ENCODE peak calls at places on chromosome 22, in ten cellular contexts. V, X, Q, S, R, P, B, I, T and N are unnamed samples. For H3K9me3, the result is how much of the 10 kb centered on the place peaks cover.

GRCh38 chr22:19195796-19196731 is 17.5 kb upstream of the SLC25A1 start:
- DNase-seq in Q (no peak), R (no peak), P (no peak), V (no peak), B (no peak), I (peak), S (no peak), T (no peak), X (no peak), N (no peak)

GRCh38 chr22:44330188-44330726 is 17.5 kb upstream of the SHISAL1 start:
- DNase-seq in X (no peak), R (no peak), B (no peak), I (no peak), Q (no peak), V (no peak), P (no peak), S (no peak), T (no peak), N (no peak)

GRCh38 chr22:24141586-24141985 is 39.7 kb upstream of the SUSD2 start:
- DNase-seq in Q (no peak), R (no peak), P (no peak), B (peak), S (no peak), V (no peak), I (no peak), T (no peak), X (peak), N (peak)

GRCh38 chr22:25759825-25760231 is 17.8 kb downstream of the MYO18B start:
- DNase-seq in X (no peak), T (no peak), V (no peak), R (peak), I (no peak), P (peak), S (peak), B (peak), Q (no peak), N (peak)

GRCh38 chr22:23133922-23134321 is 7.9 kb downstream of the RSPH14 start:
- DNase-seq in Q (no peak), P (no peak), S (no peak), B (no peak), X (no peak), V (no peak), T (no peak), R (no peak), I (no peak), N (no peak)

GRCh38 chr22:29325785-29326315 is 10.4 kb upstream of the RASL10A start:
- DNase-seq in R (no peak), S (no peak), V (no peak), T (no peak), X (no peak), B (no peak), Q (no peak), P (no peak), I (no peak), N (no peak)

GRCh38 chr22:44120314-44120704 is 60.4 kb upstream of the PARVG start:
- DNase-seq in X (no peak), I (peak), B (no peak), S (no peak), R (no peak), Q (no peak), P (no peak), T (no peak), V (no peak), N (no peak)

GRCh38 chr22:36425977-36426523 is 38.3 kb upstream of the MYH9 start:
- DNase-seq in P (peak), R (no peak), X (no peak), I (peak), B (peak), Q (no peak), V (no peak), S (no peak), T (no peak), N (no peak)

GRCh38 chr22:20237480-20238440 is 30.4 kb downstream of the RTN4R start:
- DNase-seq in V (no peak), S (no peak), P (no peak), Q (no peak), I (peak), R (no peak), T (no peak), X (no peak), B (no peak), N (no peak)

GRCh38 chr22:20865869-20866445 is 7.2 kb downstream of the SNAP29 start:
- DNase-seq in B (no peak), I (no peak), S (no peak), Q (no peak), X (no peak), T (no peak), V (peak), R (no peak), P (no peak), N (no peak)

GRCh38 chr22:39947488-39948216 is 12.5 kb upstream of the TMA7B start:
- DNase-seq in Q (no peak), I (no peak), T (no peak), V (no peak), R (no peak), B (no peak), P (no peak), X (no peak), S (no peak), N (no peak)

GRCh38 chr22:19554834-19555404 is 30.7 kb upstream of the CLDN5 start:
- DNase-seq in Q (peak), S (no peak), P (peak), R (peak), T (peak), I (no peak), B (peak), X (no peak), V (no peak), N (peak)

GRCh38 chr22:19515654-19516377 is 8.4 kb downstream of the CLDN5 start:
- DNase-seq in R (peak), P (no peak), S (no peak), Q (no peak), I (no peak), X (no peak), V (no peak), T (no peak), B (no peak), N (no peak)

GRCh38 chr22:42428025-42428424 is 4.2 kb downstream of the NFAM1 start:
- DNase-seq in X (no peak), Q (no peak), V (no peak), S (no peak), T (no peak), I (no peak), B (no peak), P (no peak), R (no peak), N (no peak)

GRCh38 chr22:44915441-44915840 is 94.4 kb downstream of the PHF21B start:
- DNase-seq in B (no peak), X (no peak), S (no peak), T (no peak), I (peak), Q (no peak), V (no peak), P (no peak), R (no peak), N (no peak)

GRCh38 chr22:35643991-35644390 is 4.3 kb upstream of the APOL6 start:
- DNase-seq in B (no peak), S (no peak), T (no peak), I (peak), V (no peak), Q (no peak), X (no peak), P (no peak), R (peak), N (peak)

GRCh38 chr22:34801221-34801620 is 264.7 kb upstream of the ISX start:
- DNase-seq in V (no peak), R (no peak), S (no peak), T (no peak), P (no peak), B (no peak), I (no peak), X (no peak), Q (no peak), N (no peak)

GRCh38 chr22:41925783-41926460 is 684 bp downstream of the TNFRSF13C start:
- DNase-seq in B (peak), X (peak), T (peak), R (peak), V (peak), S (no peak), I (peak), Q (no peak), P (peak), N (peak)

GRCh38 chr22:38861170-38861874 is 10.7 kb downstream of the CBX6 start:
- DNase-seq in I (no peak), S (no peak), Q (no peak), T (peak), R (no peak), V (no peak), P (peak), B (no peak), X (no peak), N (no peak)

GRCh38 chr22:46084943-46085830 is 65.1 kb upstream of the PPARA start:
- DNase-seq in B (no peak), Q (no peak), V (peak), X (peak), T (no peak), S (no peak), P (peak), R (peak), I (peak), N (no peak)

GRCh38 chr22:40818192-40818746 is 877 bp downstream of the SLC25A17 start:
- DNase-seq in I (no peak), V (no peak), S (no peak), X (no peak), T (peak), B (no peak), P (no peak), Q (no peak), R (no peak), N (no peak)

GRCh38 chr22:38741166-38741565 is 14.6 kb downstream of the SUN2 start:
- DNase-seq in V (no peak), P (no peak), X (no peak), S (no peak), I (no peak), Q (no peak), R (no peak), T (no peak), B (no peak), N (no peak)

GRCh38 chr22:24067587-24068376 is 56.7 kb downstream of the CABIN1 start:
- DNase-seq in R (no peak), T (no peak), B (no peak), X (peak), P (no peak), Q (no peak), I (no peak), S (no peak), V (peak), N (no peak)

GRCh38 chr22:19117111-19117512 is 5.1 kb downstream of the DGCR2 start:
- DNase-seq in S (no peak), Q (no peak), T (no peak), I (peak), B (no peak), X (peak), P (no peak), R (no peak), V (no peak), N (no peak)

GRCh38 chr22:40342521-40342920 is 3.8 kb upstream of the ADSL start:
- DNase-seq in X (no peak), B (no peak), P (no peak), V (no peak), S (no peak), T (no peak), I (no peak), R (no peak), Q (no peak), N (no peak)

GRCh38 chr22:50576070-50576469 is 2.2 kb downstream of the CPT1B start:
- DNase-seq in X (no peak), P (no peak), V (no peak), B (peak), I (no peak), R (no peak), S (no peak), Q (peak), T (peak), N (peak)

GRCh38 chr22:23038334-23038642 is 32.0 kb upstream of the GNAZ start:
- DNase-seq in R (no peak), I (no peak), B (no peak), Q (no peak), S (no peak), P (no peak), V (no peak), X (no peak), T (no peak), N (no peak)

GRCh38 chr22:49489821-49490220 is 337.9 kb downstream of the BRD1 start:
- DNase-seq in B (no peak), I (no peak), T (no peak), V (no peak), Q (no peak), X (no peak), S (no peak), P (no peak), R (no peak), N (no peak)
- H3K9me3 ChIP-seq in B (under half), I (under half), T (under half), V (under half), Q (under half), X (under half), S (half or more), P (under half), R (under half), N (under half)

GRCh38 chr22:16969508-16970327 is 38.3 kb downstream of the GAB4 start:
- DNase-seq in X (no peak), P (no peak), R (peak), V (peak), B (no peak), T (no peak), Q (no peak), S (no peak), I (no peak), N (no peak)
- H3K9me3 ChIP-seq in X (under half), P (under half), R (under half), V (under half), B (under half), T (under half), Q (under half), S (half or more), I (under half), N (under half)

DNA sequence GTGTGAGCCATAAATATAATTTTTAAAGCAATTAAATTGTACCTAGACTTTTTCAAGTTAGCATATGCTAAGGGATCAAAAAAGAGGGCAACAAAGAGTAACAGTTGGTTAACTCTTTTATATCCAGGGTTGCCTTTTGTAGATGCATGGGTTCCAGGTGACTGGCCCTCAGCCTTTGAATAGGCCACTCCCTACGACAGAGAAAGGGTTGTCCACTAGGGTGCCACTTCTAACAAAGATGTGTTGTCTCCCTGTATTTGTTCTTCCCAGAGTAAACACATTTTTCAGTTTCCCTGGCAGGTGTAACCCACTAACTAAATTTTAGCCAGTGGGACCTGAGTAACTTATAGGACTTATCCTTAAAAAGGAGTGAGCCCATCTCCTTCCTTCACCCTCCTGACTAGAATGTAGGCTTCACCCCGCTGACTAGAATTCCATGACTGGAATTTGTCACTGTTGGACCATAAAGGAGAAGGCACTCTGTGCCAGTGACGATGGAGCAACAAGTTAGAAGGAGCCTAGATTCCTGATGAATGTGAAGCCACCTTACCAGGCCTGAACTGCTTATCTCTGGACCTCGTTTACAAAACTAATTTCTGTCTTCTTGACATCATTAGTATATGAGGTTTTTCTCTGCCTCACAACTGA is 16.6 kb downstream of the TUG1 start:
- DNase-seq in S (no peak), I (no peak), R (no peak), Q (no peak), T (no peak), X (no peak), P (no peak), V (no peak), B (no peak), N (no peak)
- H3K9me3 ChIP-seq in S (under half), I (half or more), R (under half), Q (under half), T (under half), X (under half), P (under half), V (under half), B (under half), N (under half)

DNA sequence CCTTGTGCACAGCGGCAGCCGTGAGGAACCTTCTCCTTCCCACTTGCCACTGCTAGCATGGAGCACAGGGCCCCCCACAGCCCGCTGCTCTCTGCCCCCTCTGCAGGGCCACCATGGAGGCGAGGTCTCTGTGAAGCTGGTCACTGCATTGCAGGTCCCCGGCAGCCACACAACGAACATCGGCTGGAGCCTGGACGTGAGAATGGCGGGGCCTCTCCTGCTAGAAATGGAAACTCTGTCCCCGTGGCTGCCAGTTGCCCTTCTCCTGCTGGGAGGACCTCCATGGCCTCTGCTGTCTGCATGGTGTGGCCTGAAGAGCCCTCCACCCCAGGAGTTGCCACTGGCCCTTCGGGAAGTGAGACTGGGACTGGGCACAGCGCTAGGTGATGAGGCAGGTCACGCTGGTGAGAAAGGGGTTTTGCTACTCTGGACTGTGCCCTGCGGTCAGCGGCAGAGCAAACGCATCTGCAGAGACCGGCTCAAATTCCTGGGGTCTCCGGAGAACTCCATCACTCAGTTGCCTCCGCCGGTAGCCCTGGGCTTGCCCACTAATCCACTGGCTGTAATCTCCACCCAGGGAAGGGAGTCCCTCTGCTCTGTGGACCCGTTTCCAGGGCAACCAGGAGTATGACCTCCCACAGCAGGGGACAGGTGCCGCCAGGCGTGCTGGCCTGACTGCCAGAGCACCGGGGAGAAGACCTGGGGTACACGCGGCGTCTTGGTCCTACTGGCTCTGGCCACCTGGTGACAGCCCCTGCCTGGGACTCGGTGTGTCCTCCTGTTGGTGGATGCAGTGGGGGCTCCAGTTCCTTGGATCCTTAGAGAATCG is 806.4 kb downstream of the BRD1 start:
- DNase-seq in X (no peak), Q (no peak), P (no peak), R (peak), B (no peak), V (no peak), T (no peak), I (peak), S (no peak), N (no peak)
- H3K9me3 ChIP-seq in X (under half), Q (under half), P (under half), R (under half), B (half or more), V (under half), T (under half), I (under half), S (half or more), N (under half)

DNA sequence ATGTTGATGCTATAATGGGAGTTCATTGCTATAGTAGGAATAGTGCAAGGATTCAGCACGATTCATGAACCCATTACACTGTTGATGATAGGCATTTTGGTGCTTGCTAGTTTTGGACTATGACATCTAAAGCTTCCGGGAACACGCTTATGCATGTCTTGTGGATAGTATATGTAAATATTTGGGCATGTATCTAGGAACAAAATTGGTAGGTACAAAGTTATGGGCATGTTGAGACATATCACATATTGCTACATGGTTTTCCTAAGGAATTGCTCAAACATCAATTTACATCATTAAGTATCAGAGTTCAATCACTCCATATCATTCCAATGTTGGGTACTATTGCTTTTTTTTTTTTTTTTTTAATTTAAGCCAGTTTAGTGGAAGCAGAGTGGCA is 1103.2 kb downstream of the TBC1D22A start:
- DNase-seq in R (no peak), B (no peak), X (no peak), Q (no peak), P (no peak), T (no peak), V (no peak), S (no peak), I (no peak), N (no peak)
- H3K9me3 ChIP-seq in R (under half), B (under half), X (under half), Q (under half), P (under half), T (under half), V (under half), S (under half), I (under half), N (under half)

DNA sequence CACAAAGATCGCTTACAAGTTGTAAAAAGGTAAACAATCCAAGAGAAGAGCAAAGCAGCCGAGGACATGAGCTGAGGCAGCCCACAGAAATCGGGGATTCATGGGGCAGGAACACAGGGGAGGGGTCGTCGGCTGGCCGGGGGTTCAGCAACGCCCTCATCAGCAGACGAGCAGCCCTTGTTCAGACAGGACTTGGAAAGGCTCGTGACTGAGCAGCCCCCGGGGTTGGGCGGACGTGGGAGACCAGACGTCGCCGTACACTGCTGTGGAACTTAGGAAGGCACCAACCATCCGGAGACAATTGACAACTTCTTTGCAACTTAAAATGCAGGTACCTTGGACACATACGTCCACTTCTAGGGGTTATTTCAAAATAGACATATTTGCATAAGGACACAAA is 370.5 kb downstream of the BRD1 start:
- DNase-seq in T (no peak), B (no peak), R (no peak), Q (no peak), I (no peak), S (no peak), X (no peak), V (no peak), P (no peak), N (no peak)
- H3K9me3 ChIP-seq in T (under half), B (half or more), R (under half), Q (under half), I (under half), S (half or more), X (under half), V (under half), P (under half), N (under half)

GRCh38 chr22:47457021-47457420 is 694.6 kb downstream of the TBC1D22A start:
- DNase-seq in Q (no peak), P (no peak), V (no peak), S (no peak), B (no peak), R (no peak), X (no peak), I (no peak), T (no peak), N (no peak)

GRCh38 chr22:47458348-47458747 is 695.9 kb downstream of the TBC1D22A start:
- DNase-seq in S (no peak), V (no peak), I (no peak), B (no peak), Q (no peak), X (no peak), P (no peak), T (no peak), R (no peak), N (no peak)

GRCh38 chr22:47457509-47458300 is 695.3 kb downstream of the TBC1D22A start:
- DNase-seq in T (no peak), X (no peak), B (no peak), P (no peak), S (no peak), R (no peak), I (no peak), V (no peak), Q (no peak), N (no peak)

GRCh38 chr22:47453049-47453448 is 690.6 kb downstream of the TBC1D22A start:
- DNase-seq in P (no peak), R (no peak), I (no peak), T (no peak), X (no peak), V (no peak), S (no peak), B (no peak), Q (no peak), N (no peak)

GRCh38 chr22:47456031-47456430 is 693.6 kb downstream of the TBC1D22A start:
- DNase-seq in V (no peak), Q (no peak), S (no peak), B (no peak), T (no peak), R (no peak), P (no peak), X (no peak), I (no peak), N (no peak)
- H3K9me3 ChIP-seq in V (under half), Q (under half), S (under half), B (under half), T (under half), R (under half), P (under half), X (under half), I (under half), N (under half)